ENCODE peak calls at places on chromosomes 4 and X, in four cellular contexts. V is brain microvascular endothelial cell, H is uterus, E is mesothelial cell of epicardium. L is an unnamed sample.

GRCh38 chrX:119755981-119756533 is 2.3 kb upstream of the SOWAHD start:
- DNase-seq in H (no peak), E (no peak), V (no peak), L (no peak)

GRCh38 chr4:80103615-80104014 is 30.6 kb upstream of the ANTXR2 start:
- DNase-seq in H (no peak), V (no peak), E (no peak), L (no peak)

GRCh38 chrX:45824471-45824870 is 623.8 kb upstream of the DIPK2B start:
- DNase-seq in V (peak), E (no peak), H (peak), L (no peak)

GRCh38 chr4:6464842-6465588 is 7.4 kb downstream of the PPP2R2C start:
- DNase-seq in H (no peak), E (no peak), V (no peak), L (no peak)

GRCh38 chrX:7219153-7219705 is 71.3 kb upstream of the PUDP start:
- DNase-seq in H (no peak), E (no peak), V (no peak), L (no peak)

GRCh38 chrX:148808825-148809224 is 308.4 kb downstream of the AFF2 start:
- DNase-seq in E (no peak), H (no peak), V (no peak), L (no peak)

GRCh38 chrX:15718283-15718970 is 19.6 kb upstream of the CA5B start:
- DNase-seq in H (no peak), E (no peak), V (no peak), L (no peak)

GRCh38 chr4:99945718-99946345 is 586 bp downstream of the DNAJB14 start:
- DNase-seq in H (no peak), E (peak), V (no peak), L (no peak)

GRCh38 chr4:176875026-176875425 is 82.3 kb upstream of the VEGFC start:
- DNase-seq in V (peak), H (no peak), E (no peak), L (no peak)

DNA sequence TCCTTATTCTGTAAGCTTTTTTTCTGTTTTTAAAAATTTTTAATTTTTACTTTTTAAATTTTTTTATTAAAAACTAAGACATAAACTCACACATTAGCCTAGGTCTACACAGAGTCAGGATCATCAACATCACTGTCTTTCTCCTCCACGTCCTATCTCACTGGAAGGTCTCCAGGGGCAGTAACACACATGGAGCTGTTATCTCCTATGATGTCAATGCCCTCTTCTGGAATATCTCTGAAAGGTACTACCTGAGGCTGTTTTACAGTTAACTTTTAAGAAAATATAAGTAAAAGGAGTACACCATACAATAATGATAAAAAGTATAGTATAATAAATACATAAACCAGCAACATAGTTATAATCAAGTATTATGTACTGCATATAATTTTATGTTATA is 21.2 kb downstream of the IL15 start:
- DNase-seq in V (no peak), E (no peak), H (no peak), L (no peak)
- TF ChIP-seq CTCF in V (no peak), E (no peak), H (no peak), L (no peak)

DNA sequence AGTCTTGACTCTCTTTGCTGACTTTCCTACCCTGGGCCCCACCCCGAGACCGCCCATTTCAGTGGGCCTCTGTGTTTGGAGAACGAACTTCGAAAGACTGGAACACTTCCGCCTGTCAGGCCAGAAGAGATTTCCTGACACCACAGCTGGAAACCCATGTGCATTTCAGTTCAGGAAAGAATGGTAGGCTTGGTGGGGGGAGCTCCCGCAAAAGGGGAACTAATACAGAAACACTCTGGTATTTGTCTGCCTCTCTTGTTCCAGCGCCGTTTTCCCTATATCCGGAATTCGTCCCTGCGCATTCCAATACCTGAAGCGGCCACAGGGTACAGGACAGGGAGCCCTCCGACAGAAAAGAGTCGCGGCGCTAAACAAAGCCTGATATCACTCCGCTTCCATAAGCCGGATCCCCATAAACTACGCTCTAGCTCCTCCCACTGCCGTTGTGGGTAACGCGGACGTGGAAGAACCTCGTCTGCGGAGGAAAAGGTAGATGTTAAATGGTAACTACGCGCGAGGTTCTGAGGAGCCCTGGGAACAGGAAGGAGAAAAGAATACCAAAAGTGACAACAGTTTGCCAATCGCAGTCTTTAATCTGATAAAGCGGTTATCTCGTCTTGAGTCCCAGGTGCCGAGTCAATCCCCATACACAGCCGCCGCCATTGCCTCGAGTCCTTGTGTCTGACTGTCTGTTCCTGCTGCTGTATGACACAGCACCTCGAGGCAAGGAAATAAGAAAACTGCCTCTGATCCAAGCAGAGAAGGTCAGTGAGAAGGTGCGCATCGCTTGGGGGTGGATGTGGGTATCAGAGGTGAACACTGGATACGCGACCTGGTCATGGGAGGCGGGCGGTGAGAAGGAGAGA is at the start of gene ARMCX5:
- DNase-seq in H (peak), V (peak), E (peak), L (peak)
- TF ChIP-seq CTCF in H (no peak), V (no peak), E (no peak), L (peak)

DNA sequence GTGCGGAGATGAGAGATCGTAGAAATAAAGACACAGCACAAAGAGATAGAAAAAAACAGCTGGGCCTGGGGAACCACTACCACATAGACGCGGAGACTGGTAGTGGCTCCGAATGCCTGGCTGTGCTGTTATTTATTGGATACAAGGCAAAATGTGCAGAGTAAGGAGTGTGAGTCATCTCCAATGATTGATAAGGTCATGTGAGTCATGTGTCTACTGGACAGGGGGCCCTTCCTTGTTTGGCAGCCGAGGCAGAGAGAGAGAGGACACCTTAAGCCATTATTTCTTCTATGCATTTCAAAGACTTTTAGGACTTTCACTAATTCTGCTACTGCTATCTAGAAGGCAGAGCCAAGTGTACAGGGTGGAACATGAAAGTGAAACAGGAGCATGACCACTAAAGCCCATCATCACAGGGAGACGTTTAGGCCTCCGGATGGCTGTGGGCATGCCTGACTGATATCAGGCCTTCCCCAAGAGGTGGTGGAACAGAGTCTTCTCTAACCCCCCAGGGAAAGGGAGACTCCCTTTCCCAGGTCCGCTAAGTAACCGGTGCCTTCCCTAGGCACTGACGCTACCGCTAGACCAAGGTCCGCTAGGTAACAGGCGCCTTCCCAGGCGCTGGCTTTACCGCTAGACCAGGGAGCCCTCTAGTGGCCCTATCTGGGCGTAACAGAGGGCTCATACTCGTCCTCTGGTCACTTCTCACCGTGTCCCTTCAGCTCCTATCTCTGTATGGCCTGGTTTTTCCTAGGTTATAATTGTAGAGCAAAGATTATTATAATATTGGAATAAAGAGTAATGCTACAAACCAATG is 921.5 kb upstream of the PCDH10 start:
- DNase-seq in V (peak), H (no peak), E (peak), L (no peak)
- TF ChIP-seq CTCF in V (peak), H (no peak), E (peak), L (peak)

GRCh38 chr4:141179474-141180026 is 41.1 kb upstream of the ZNF330 start:
- DNase-seq in H (no peak), E (no peak), V (no peak), L (no peak)
- TF ChIP-seq CTCF in H (no peak), E (no peak), V (no peak), L (no peak)

GRCh38 chr4:19791422-19792113 is 460.1 kb upstream of the SLIT2 start:
- DNase-seq in H (no peak), V (peak), E (no peak), L (no peak)
- TF ChIP-seq CTCF in H (no peak), V (peak), E (no peak), L (no peak)

GRCh38 chr4:86935499-86935832 is 655 bp downstream of the AFF1 start:
- DNase-seq in H (peak), V (no peak), E (peak), L (no peak)

GRCh38 chr4:86934772-86935498 is at the start of gene AFF1:
- DNase-seq in V (peak), E (peak), H (peak), L (peak)

GRCh38 chr4:86939123-86939522 is 4.3 kb downstream of the AFF1 start:
- DNase-seq in E (no peak), H (no peak), V (no peak), L (no peak)

GRCh38 chr4:86934147-86934771 is 552 bp upstream of the AFF1 start:
- DNase-seq in E (no peak), H (no peak), V (no peak), L (no peak)

DNA sequence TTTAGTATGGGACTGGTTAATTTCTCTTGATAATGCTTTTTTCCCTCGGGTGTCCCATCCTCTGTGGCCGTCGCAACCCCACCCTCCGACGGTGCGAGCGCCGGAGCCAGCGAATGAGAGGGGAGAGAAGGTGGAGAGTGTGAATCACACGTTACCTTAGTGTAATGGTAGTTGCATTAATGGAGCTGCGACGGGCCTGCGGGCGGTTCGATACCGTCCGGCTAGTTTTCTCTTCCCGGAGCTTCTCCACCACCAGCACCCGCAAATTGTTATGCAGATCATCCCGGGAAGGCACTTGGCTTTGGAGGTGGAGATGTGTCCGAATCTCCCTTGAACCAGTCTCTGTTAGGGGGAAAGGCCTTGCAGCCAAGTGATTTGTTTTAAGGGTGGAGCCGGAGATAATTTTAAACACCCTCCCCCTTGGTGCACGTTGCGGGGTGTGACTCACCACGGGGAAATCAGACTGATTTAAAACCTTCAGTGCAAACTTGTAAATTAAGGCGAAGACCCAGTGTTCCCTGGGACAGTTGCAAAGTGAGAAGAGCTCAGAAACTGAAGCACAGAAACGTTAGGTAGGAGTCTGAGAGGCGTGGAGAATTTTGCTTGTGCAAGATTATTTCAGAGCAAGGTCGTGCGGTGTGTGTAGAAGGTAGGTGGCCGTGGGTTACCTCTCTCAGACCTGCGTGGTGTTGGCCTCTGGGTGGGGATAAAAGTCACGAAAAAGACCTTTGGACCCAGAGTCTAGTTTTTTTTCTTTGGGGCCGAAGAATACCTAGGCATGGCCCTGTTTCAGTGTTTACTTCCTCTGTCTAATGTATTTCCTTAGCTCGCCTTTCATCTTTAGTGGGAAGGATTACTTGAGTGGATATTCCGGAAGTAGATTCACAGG is 1.3 kb downstream of the AFF1 start:
- DNase-seq in E (no peak), V (peak), H (peak), L (peak)
- TF ChIP-seq CTCF in E (no peak), V (no peak), H (no peak), L (no peak)

DNA sequence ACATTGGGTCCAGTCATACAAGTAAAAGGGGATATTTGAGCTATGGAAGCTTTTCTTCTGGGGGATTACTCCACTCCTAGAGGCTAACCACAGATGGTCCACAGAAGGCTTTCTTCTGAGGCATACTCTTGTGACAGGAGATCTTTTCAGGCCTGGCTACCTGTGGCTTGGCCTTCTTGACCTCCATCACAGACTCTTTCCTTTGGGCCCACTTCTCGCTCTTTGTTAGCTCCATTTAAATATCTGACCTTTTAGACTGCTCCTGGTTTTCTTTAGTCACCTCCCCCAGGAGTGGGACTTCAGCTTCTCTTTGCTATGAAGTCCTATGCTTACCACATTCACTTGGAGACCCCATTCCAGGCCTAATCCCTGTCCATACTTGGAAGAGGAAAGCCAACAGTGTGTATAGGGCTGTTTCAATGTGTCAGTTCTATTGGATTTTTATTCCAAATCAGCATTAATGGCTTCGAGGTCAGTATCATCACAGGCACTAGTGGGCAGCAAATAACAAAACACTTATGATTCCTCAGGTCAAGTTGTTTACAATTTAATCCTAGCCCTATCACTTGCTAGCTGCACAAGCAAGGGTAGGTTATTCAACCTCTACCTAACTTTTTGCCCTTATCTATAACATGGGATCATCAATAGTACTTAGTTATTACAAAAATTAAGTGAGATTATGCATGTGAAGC is 26.3 kb downstream of the GPC3 start:
- DNase-seq in E (no peak), V (no peak), H (no peak), L (no peak)
- TF ChIP-seq CTCF in E (no peak), V (no peak), H (no peak), L (peak)

DNA sequence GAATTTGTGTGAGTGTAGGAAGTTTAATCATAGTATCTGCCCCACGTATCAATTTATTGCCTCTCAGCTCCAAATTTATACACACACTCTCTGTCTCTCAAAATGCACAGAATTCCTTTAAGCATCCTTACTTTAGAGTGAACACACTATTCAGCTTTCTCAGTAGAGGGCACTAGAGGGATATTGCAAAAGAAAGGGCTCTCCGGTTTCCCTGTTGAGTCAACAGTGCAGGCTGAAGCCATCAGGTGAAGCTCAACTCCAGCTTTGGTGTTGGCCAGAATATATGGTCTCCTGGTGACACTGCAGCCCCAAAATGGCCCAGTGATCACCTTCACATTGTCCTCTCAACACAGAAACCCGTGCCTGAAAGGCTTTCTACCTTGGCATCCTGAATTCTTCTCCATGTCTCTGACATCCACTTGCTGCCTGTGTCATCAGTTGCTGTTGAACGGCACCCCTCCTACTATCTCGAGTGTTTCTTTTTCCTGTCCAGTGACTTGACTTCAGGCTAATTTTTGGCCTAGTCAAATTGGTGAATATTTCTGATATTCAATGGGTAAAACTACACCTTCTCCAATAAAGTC is 670.5 kb downstream of the GABRG1 start:
- DNase-seq in H (no peak), E (no peak), V (no peak), L (no peak)
- TF ChIP-seq CTCF in H (no peak), E (peak), V (no peak), L (peak)

L was measured in left ventricle myocardium inferior.